ENCODE peak calls at places on chromosomes 12 and 14, in eight cellular contexts. I is neuronal stem cell; U is EH; E is iris pigment epithelial cell; S is sigmoid colon; M is H4; T is cardiac muscle cell; H is stimulated activated CD4-positive, alpha-beta T cell treated with anti-CD3 and anti-CD28 coated beads, Interleukin-15, amount 100 ng/mL, for 24 hours. D is an unnamed sample.

GRCh38 chr12:6263931-6264330 is 46.6 kb upstream of the PLEKHG6 start:
- DNase-seq in I (no peak), U (no peak), E (peak), S (no peak), M (no peak), T (no peak), H (no peak), D (no peak)

GRCh38 chr14:28926091-28926490 is 159.5 kb downstream of the FOXG1 start:
- DNase-seq in I (no peak), U (no peak), E (no peak), S (no peak), M (peak), T (no peak), H (no peak), D (no peak)

GRCh38 chr12:14452865-14453264 is 87.4 kb downstream of the ATF7IP start:
- DNase-seq in I (no peak), U (no peak), E (no peak), S (no peak), M (no peak), T (no peak), H (no peak), D (no peak)

GRCh38 chr14:91140672-91141071 is 26.8 kb downstream of the DGLUCY start:
- DNase-seq in I (peak), U (no peak), E (peak), S (no peak), M (peak), T (peak), H (no peak), D (no peak)

GRCh38 chr14:36019126-36019525 is 157.4 kb downstream of the PTCSC3 start:
- DNase-seq in I (no peak), U (no peak), E (no peak), S (no peak), M (no peak), T (no peak), H (no peak), D (no peak)

GRCh38 chr12:107444771-107445170 is 240.8 kb upstream of the PWP1 start:
- DNase-seq in I (no peak), U (no peak), E (no peak), S (no peak), M (no peak), T (no peak), H (no peak), D (no peak)

GRCh38 chr12:76588881-76589565 is 29.5 kb upstream of the OSBPL8 start:
- DNase-seq in I (no peak), U (peak), E (peak), S (no peak), M (no peak), T (peak), H (no peak), D (no peak)

GRCh38 chr12:128726866-128727265 is 96.9 kb downstream of the SLC15A4 start:
- DNase-seq in I (no peak), U (no peak), E (no peak), S (no peak), M (no peak), T (no peak), H (no peak), D (no peak)

GRCh38 chr12:86551146-86551571 is 295.0 kb upstream of the MGAT4C start:
- DNase-seq in I (no peak), U (no peak), E (no peak), S (no peak), M (no peak), T (peak), H (no peak), D (no peak)

GRCh38 chr14:89429206-89430091 is 12.4 kb upstream of the FOXN3 start:
- DNase-seq in I (no peak), U (peak), E (no peak), S (peak), M (no peak), T (no peak), H (peak), D (peak)

GRCh38 chr12:3841783-3842182 is 31.4 kb downstream of the PARP11 start:
- DNase-seq in I (no peak), U (no peak), E (no peak), S (no peak), M (no peak), T (peak), H (no peak), D (no peak)

GRCh38 chr14:61566537-61567225 is 128.6 kb upstream of the HIF1A start:
- DNase-seq in I (no peak), U (peak), E (peak), S (no peak), M (no peak), T (peak), H (no peak), D (no peak)

GRCh38 chr14:76776306-76777251 is 15.3 kb downstream of the VASH1 start:
- DNase-seq in I (no peak), U (no peak), E (no peak), S (peak), M (no peak), T (no peak), H (no peak), D (peak)

GRCh38 chr14:25178255-25178654 is 128.3 kb upstream of the STXBP6 start:
- DNase-seq in I (no peak), U (no peak), E (no peak), S (no peak), M (no peak), T (no peak), H (no peak), D (no peak)

GRCh38 chr14:85296466-85297210 is 233.3 kb upstream of the FLRT2 start:
- DNase-seq in I (no peak), U (peak), E (peak), S (no peak), M (no peak), T (peak), H (no peak), D (no peak)

GRCh38 chr12:52139579-52140062 is 52.2 kb downstream of the KRT80 start:
- DNase-seq in I (no peak), U (peak), E (no peak), S (no peak), M (peak), T (no peak), H (peak), D (no peak)

GRCh38 chr14:35898217-35898775 is 72.2 kb downstream of the BRMS1L start:
- DNase-seq in I (no peak), U (no peak), E (no peak), S (no peak), M (no peak), T (no peak), H (no peak), D (no peak)

GRCh38 chr12:96409734-96410133 is 9.5 kb upstream of the CDK17 start:
- DNase-seq in I (no peak), U (no peak), E (no peak), S (no peak), M (no peak), T (no peak), H (no peak), D (no peak)

GRCh38 chr12:58640314-58640713 is 280.0 kb downstream of the LRIG3 start:
- DNase-seq in I (no peak), U (peak), E (peak), S (no peak), M (no peak), T (peak), H (no peak), D (no peak)

GRCh38 chr12:112573151-112573550 is 154.4 kb downstream of the PTPN11 start:
- DNase-seq in I (no peak), U (no peak), E (no peak), S (no peak), M (no peak), T (no peak), H (no peak), D (no peak)

GRCh38 chr12:74776378-74776777 is 238.7 kb downstream of the ATXN7L3B start:
- DNase-seq in I (no peak), U (no peak), E (no peak), S (peak), M (no peak), T (no peak), H (no peak), D (no peak)

GRCh38 chr14:80754696-80755095 is 186.8 kb downstream of the CEP128 start:
- DNase-seq in I (no peak), U (no peak), E (no peak), S (no peak), M (no peak), T (no peak), H (no peak), D (no peak)

GRCh38 chr12:49051777-49052438 is 8.7 kb downstream of the KMT2D start:
- DNase-seq in I (no peak), U (no peak), E (no peak), S (no peak), M (no peak), T (no peak), H (no peak), D (no peak)

GRCh38 chr12:2641209-2641608 is 153.6 kb upstream of the FKBP4 start:
- DNase-seq in I (no peak), U (peak), E (peak), S (peak), M (peak), T (peak), H (peak), D (peak)

GRCh38 chr14:100914597-100915021 is 11.1 kb upstream of the RTL1 start:
- DNase-seq in I (no peak), U (peak), E (peak), S (no peak), M (no peak), T (no peak), H (no peak), D (no peak)

GRCh38 chr14:35155962-35156361 is 33.6 kb downstream of the PRORP start:
- DNase-seq in I (no peak), U (peak), E (peak), S (no peak), M (no peak), T (peak), H (no peak), D (no peak)

GRCh38 chr14:91227183-91227628 is 17.3 kb downstream of the GPR68 start:
- DNase-seq in I (no peak), U (no peak), E (no peak), S (no peak), M (no peak), T (no peak), H (peak), D (no peak)

GRCh38 chr14:63493246-63493645 is 49.9 kb downstream of the PPP2R5E start:
- DNase-seq in I (peak), U (peak), E (no peak), S (no peak), M (no peak), T (peak), H (no peak), D (no peak)

GRCh38 chr14:104795781-104796681 is 483 bp upstream of the AKT1 start:
- DNase-seq in I (no peak), U (peak), E (peak), S (no peak), M (no peak), T (peak), H (peak), D (peak)

GRCh38 chr14:62159314-62159713 is 397.1 kb downstream of the SNAPC1 start:
- DNase-seq in I (no peak), U (no peak), E (no peak), S (no peak), M (no peak), T (no peak), H (no peak), D (no peak)

D was measured in cardiac septum.